ENCODE peak calls at places on chromosomes 11 and 22, in six cellular contexts. U is NCI-H1105 treated with DMSO at 0.1 percent for 48 hours, A is cardiac fibroblast, H is pons, T is AG08395, S is cerebellar cortex. J is an unnamed sample.

GRCh38 chr11:132245558-132246385 is 875.4 kb downstream of the NTM start:
- DNase-seq in U (no peak), T (no peak), A (no peak), H (peak; percentile 63), S (peak; percentile 79), J (no peak)

GRCh38 chr11:47179655-47179991 is 2.9 kb upstream of the ARFGAP2 start:
- DNase-seq in H (peak; percentile 70), S (peak; percentile 59), U (peak; percentile 26), T (peak; percentile 49), A (peak; percentile 53), J (peak; percentile 24)

GRCh38 chr11:131659931-131660330 is 289.5 kb downstream of the NTM start:
- DNase-seq in A (no peak), H (no peak), U (no peak), T (no peak), S (no peak), J (no peak)

GRCh38 chr22:43490311-43490710 is 78.5 kb downstream of the MPPED1 start:
- DNase-seq in T (no peak), A (no peak), S (no peak), H (no peak), U (no peak), J (no peak)

GRCh38 chr11:57425565-57426438 is 1.1 kb downstream of the SLC43A3 start:
- DNase-seq in A (peak; percentile 36), U (no peak), H (no peak), S (no peak), T (peak; percentile 55), J (peak; percentile 96)

GRCh38 chr22:39617342-39617741 is 46.8 kb downstream of the CACNA1I start:
- DNase-seq in U (no peak), T (no peak), S (no peak), A (no peak), H (no peak), J (no peak)

GRCh38 chr11:129023968-129024676 is 81.5 kb upstream of the TP53AIP1 start:
- DNase-seq in A (no peak), S (no peak), H (no peak), T (no peak), U (no peak), J (peak; percentile 80)

GRCh38 chr11:75490221-75491181 is 35.2 kb downstream of the GDPD5 start:
- DNase-seq in H (no peak), A (no peak), S (no peak), U (no peak), T (no peak), J (no peak)

GRCh38 chr11:68942090-68942620 is 38.5 kb downstream of the IGHMBP2 start:
- DNase-seq in T (peak; percentile 26), A (no peak), S (no peak), H (no peak), U (no peak), J (no peak)

GRCh38 chr22:29049655-29050263 is 11.9 kb downstream of the C22orf31 start:
- DNase-seq in T (no peak), S (no peak), U (no peak), H (no peak), A (no peak), J (no peak)

GRCh38 chr22:29342577-29343312 is 27.2 kb upstream of the RASL10A start:
- DNase-seq in U (no peak), H (no peak), T (no peak), S (no peak), A (no peak), J (peak; percentile 74)